ENCODE peak calls at places on chromosomes 1 and 21, in six cellular contexts. K is heart left ventricle, T is ecto neural progenitor cell, S is upper lobe of left lung, F is amygdala, P is AG04450. Z is an unnamed sample.
A peak's percentile ranks its signal among the peaks of the same experiment; 100 is the strongest.

GRCh38 chr1:156291226-156292061 is 4.0 kb downstream of the GLMP start:
- DNase-seq in K (peak; percentile 95), T (peak; percentile 94), S (peak; percentile 94), F (peak; percentile 60), P (peak; percentile 50), Z (peak; percentile 96)

GRCh38 chr1:114470681-114471080 is 40.3 kb downstream of the TRIM33 start:
- DNase-seq in K (no peak), T (no peak), S (no peak), F (no peak), P (no peak), Z (no peak)

GRCh38 chr1:28150125-28150780 is 26.2 kb downstream of the PTAFR start:
- DNase-seq in K (no peak), T (no peak), S (peak; percentile 61), F (no peak), P (no peak), Z (no peak)

GRCh38 chr1:164592634-164593033 is 33.6 kb downstream of the PBX1 start:
- DNase-seq in K (no peak), T (no peak), S (no peak), F (no peak), P (no peak), Z (no peak)

GRCh38 chr1:1080122-1080753 is 6.1 kb upstream of the RNF223 start:
- DNase-seq in K (peak; percentile 70), T (peak; percentile 88), S (peak; percentile 93), F (no peak), P (no peak), Z (peak; percentile 74)

GRCh38 chr1:36570016-36570415 is 87.3 kb upstream of the CSF3R start:
- DNase-seq in K (no peak), T (peak; percentile 38), S (no peak), F (no peak), P (no peak), Z (peak; percentile 18)

GRCh38 chr1:224846119-224846907 is 83.2 kb upstream of the DNAH14 start:
- DNase-seq in K (no peak), T (no peak), S (no peak), F (no peak), P (no peak), Z (no peak)

GRCh38 chr1:204344665-204345064 is 15.1 kb downstream of the PLEKHA6 start:
- DNase-seq in K (no peak), T (no peak), S (no peak), F (no peak), P (no peak), Z (no peak)

GRCh38 chr1:44294588-44295007 is 60.5 kb downstream of the ERI3 start:
- DNase-seq in K (peak; percentile 44), T (peak; percentile 69), S (no peak), F (no peak), P (peak; percentile 11), Z (peak; percentile 45)

GRCh38 chr1:32764826-32765545 is 52.2 kb downstream of the YARS1 start:
- DNase-seq in K (no peak), T (no peak), S (no peak), F (no peak), P (no peak), Z (no peak)

GRCh38 chr1:14945132-14946010 is 208.2 kb upstream of the TMEM51 start:
- DNase-seq in K (peak; percentile 68), T (no peak), S (peak; percentile 90), F (no peak), P (peak; percentile 85), Z (peak; percentile 71)

GRCh38 chr1:8314346-8315280 is 3.3 kb upstream of the SLC45A1 start:
- DNase-seq in K (peak; percentile 65), T (peak; percentile 81), S (no peak), F (peak; percentile 26), P (peak; percentile 52), Z (peak; percentile 84)

GRCh38 chr1:216812966-216813365 is 89.7 kb upstream of the ESRRG start:
- DNase-seq in K (no peak), T (no peak), S (no peak), F (no peak), P (peak; percentile 43), Z (peak; percentile 16)

GRCh38 chr1:30472526-30472925 is 250.9 kb downstream of the MATN1 start:
- DNase-seq in K (no peak), T (no peak), S (no peak), F (no peak), P (no peak), Z (no peak)

GRCh38 chr1:179372160-179372559 is 6.4 kb downstream of the AXDND1 start:
- DNase-seq in K (no peak), T (no peak), S (no peak), F (no peak), P (no peak), Z (no peak)

GRCh38 chr1:53066433-53066832 is 4.4 kb downstream of the PODN start:
- DNase-seq in K (no peak), T (no peak), S (no peak), F (no peak), P (no peak), Z (no peak)

GRCh38 chr1:245874942-245875580 is 632.0 kb downstream of the SMYD3 start:
- DNase-seq in K (peak; percentile 96), T (no peak), S (peak; percentile 84), F (no peak), P (peak; percentile 99), Z (no peak)

GRCh38 chr1:172393354-172393753 is 27.1 kb upstream of the C1orf105 start:
- DNase-seq in K (no peak), T (no peak), S (no peak), F (no peak), P (no peak), Z (no peak)

GRCh38 chr21:37916795-37917142 is 512 bp upstream of the KCNJ6 start:
- DNase-seq in K (no peak), T (peak; percentile 81), S (peak; percentile 77), F (no peak), P (no peak), Z (peak; percentile 90)

GRCh38 chr1:95309031-95309459 is 75.0 kb downstream of the RWDD3 start:
- DNase-seq in K (no peak), T (no peak), S (no peak), F (peak; percentile 12), P (no peak), Z (peak; percentile 48)

GRCh38 chr1:209747580-209748262 is 8.1 kb upstream of the TRAF3IP3 start:
- DNase-seq in K (peak; percentile 96), T (peak; percentile 95), S (peak; percentile 94), F (peak; percentile 70), P (peak; percentile 76), Z (peak; percentile 83)

GRCh38 chr1:246798107-246798506 is 73.9 kb downstream of the SCCPDH start:
- DNase-seq in K (no peak), T (no peak), S (no peak), F (no peak), P (no peak), Z (no peak)

GRCh38 chr21:44028287-44028659 is 16.2 kb downstream of the TRAPPC10 start:
- DNase-seq in K (no peak), T (no peak), S (no peak), F (no peak), P (no peak), Z (no peak)

GRCh38 chr1:180415985-180416633 is 86.3 kb downstream of the ACBD6 start:
- DNase-seq in K (no peak), T (no peak), S (no peak), F (no peak), P (no peak), Z (no peak)

GRCh38 chr21:41843584-41843983 is 35.6 kb downstream of the PRDM15 start:
- DNase-seq in K (no peak), T (no peak), S (no peak), F (no peak), P (no peak), Z (no peak)

GRCh38 chr1:210236840-210237409 is 4.3 kb downstream of the SERTAD4 start:
- DNase-seq in K (peak; percentile 85), T (no peak), S (no peak), F (peak; percentile 43), P (no peak), Z (no peak)

GRCh38 chr1:212794561-212795014 is 2.9 kb downstream of the TATDN3 start:
- DNase-seq in K (no peak), T (no peak), S (no peak), F (no peak), P (no peak), Z (no peak)